ENCODE peak calls at places on chromosomes 3 and 15, in six cellular contexts. N is Karpas-422, W is thyroid gland, U is AG10803, V is A549, X is psoas muscle. M is an unnamed sample.

GRCh38 chr15:85541744-85542143 is 161.3 kb downstream of the AKAP13 start:
- DNase-seq in N (no peak), W (no peak), U (no peak), V (no peak), X (no peak), M (no peak)

GRCh38 chr3:105274958-105275357 is 91.8 kb upstream of the ALCAM start:
- DNase-seq in N (no peak), W (no peak), U (peak), V (no peak), X (no peak), M (no peak)

GRCh38 chr3:191217331-191217730 is 18.3 kb downstream of the OSTN start:
- DNase-seq in N (no peak), W (no peak), U (peak), V (no peak), X (no peak), M (no peak)

GRCh38 chr3:100810671-100811070 is 101.4 kb downstream of the TFG start:
- DNase-seq in N (no peak), W (no peak), U (peak), V (no peak), X (no peak), M (no peak)

GRCh38 chr3:72488736-72489030 is 359.6 kb downstream of the SHQ1 start:
- DNase-seq in N (no peak), W (no peak), U (peak), V (no peak), X (no peak), M (no peak)

GRCh38 chr15:28021281-28022039 is 77.7 kb downstream of the OCA2 start:
- DNase-seq in N (peak), W (peak), U (peak), V (peak), X (no peak), M (peak)

GRCh38 chr3:147099076-147099475 is 307.3 kb downstream of the ZIC4 start:
- DNase-seq in N (no peak), W (no peak), U (no peak), V (no peak), X (no peak), M (no peak)

GRCh38 chr3:176046717-176047116 is 1150.6 kb downstream of the TBL1XR1 start:
- DNase-seq in N (no peak), W (no peak), U (no peak), V (no peak), X (no peak), M (no peak)

GRCh38 chr3:71585891-71586809 is 2.6 kb upstream of the FOXP1 start:
- DNase-seq in N (peak), W (peak), U (peak), V (no peak), X (no peak), M (no peak)

GRCh38 chr15:34065941-34066340 is 26.9 kb upstream of the AVEN start:
- DNase-seq in N (no peak), W (peak), U (no peak), V (no peak), X (no peak), M (no peak)

GRCh38 chr3:159253860-159254259 is 452.0 kb downstream of the MFSD1 start:
- DNase-seq in N (no peak), W (no peak), U (no peak), V (no peak), X (no peak), M (no peak)

GRCh38 chr3:42063886-42064285 is 27.3 kb upstream of the TRAK1 start:
- DNase-seq in N (no peak), W (no peak), U (peak), V (peak), X (no peak), M (no peak)

GRCh38 chr15:92681141-92681622 is 25.6 kb upstream of the FAM174B start:
- DNase-seq in N (no peak), W (no peak), U (peak), V (no peak), X (no peak), M (no peak)

GRCh38 chr3:104564045-104564643 is 802.6 kb upstream of the ALCAM start:
- DNase-seq in N (peak), W (peak), U (peak), V (peak), X (no peak), M (peak)

GRCh38 chr15:65528461-65529060 is 1.7 kb upstream of the HACD3 start:
- DNase-seq in N (peak), W (no peak), U (no peak), V (no peak), X (no peak), M (no peak)

GRCh38 chr3:12187448-12188327 is 29.0 kb upstream of the TIMP4 start:
- DNase-seq in N (peak), W (peak), U (peak), V (no peak), X (no peak), M (no peak)

GRCh38 chr3:194500198-194500597 is 13.4 kb upstream of the ATP13A3 start:
- DNase-seq in N (no peak), W (no peak), U (no peak), V (no peak), X (no peak), M (no peak)

GRCh38 chr15:42319206-42319605 is 40.1 kb upstream of the CAPN3 start:
- DNase-seq in N (no peak), W (peak), U (no peak), V (no peak), X (no peak), M (no peak)

GRCh38 chr3:66465587-66465986 is 35.2 kb downstream of the LRIG1 start:
- DNase-seq in N (no peak), W (no peak), U (no peak), V (no peak), X (no peak), M (no peak)

GRCh38 chr3:149448331-149448831 is 26.1 kb upstream of the TM4SF4 start:
- DNase-seq in N (no peak), W (no peak), U (peak), V (no peak), X (no peak), M (no peak)

GRCh38 chr15:66129561-66129960 is 124.0 kb downstream of the MEGF11 start:
- DNase-seq in N (no peak), W (no peak), U (no peak), V (no peak), X (no peak), M (no peak)

GRCh38 chr3:156226676-156227420 is 106.5 kb downstream of the KCNAB1 start:
- DNase-seq in N (no peak), W (no peak), U (no peak), V (no peak), X (no peak), M (no peak)

GRCh38 chr3:124559650-124560405 is 170.4 kb upstream of the UMPS start:
- DNase-seq in N (peak), W (peak), U (peak), V (peak), X (peak), M (peak)

GRCh38 chr3:108806316-108806715 is 16.3 kb upstream of the TRAT1 start:
- DNase-seq in N (no peak), W (no peak), U (no peak), V (no peak), X (no peak), M (no peak)

GRCh38 chr3:124707667-124708066 is 22.6 kb upstream of the UMPS start:
- DNase-seq in N (no peak), W (no peak), U (peak), V (no peak), X (no peak), M (no peak)

GRCh38 chr3:25679166-25679565 is 14.5 kb upstream of the TOP2B start:
- DNase-seq in N (no peak), W (no peak), U (no peak), V (no peak), X (no peak), M (no peak)

GRCh38 chr3:49346797-49347251 is 7.0 kb upstream of the USP4 start:
- DNase-seq in N (no peak), W (no peak), U (peak), V (no peak), X (no peak), M (no peak)

GRCh38 chr3:33145901-33146580 is 32.2 kb downstream of the CRTAP start:
- DNase-seq in N (no peak), W (no peak), U (no peak), V (no peak), X (no peak), M (no peak)

GRCh38 chr15:75446146-75446545 is 5.3 kb downstream of the SIN3A start:
- DNase-seq in N (no peak), W (no peak), U (no peak), V (no peak), X (no peak), M (no peak)

GRCh38 chr3:194389269-194389668 is 9.8 kb downstream of the GP5 start:
- DNase-seq in N (no peak), W (no peak), U (no peak), V (no peak), X (no peak), M (no peak)

GRCh38 chr15:40006003-40006402 is 33.0 kb downstream of the SRP14 start:
- DNase-seq in N (no peak), W (no peak), U (peak), V (no peak), X (no peak), M (no peak)

GRCh38 chr3:66312039-66312438 is 91.2 kb downstream of the SLC25A26 start:
- DNase-seq in N (no peak), W (no peak), U (no peak), V (no peak), X (no peak), M (no peak)

GRCh38 chr3:152252750-152253149 is 16.0 kb upstream of the MBNL1 start:
- DNase-seq in N (no peak), W (no peak), U (no peak), V (no peak), X (no peak), M (no peak)

GRCh38 chr3:53122933-53123305 is 7.3 kb downstream of the RFT1 start:
- DNase-seq in N (no peak), W (no peak), U (no peak), V (no peak), X (no peak), M (no peak)

GRCh38 chr15:43903864-43904290 is 77.1 kb downstream of the WDR76 start:
- DNase-seq in N (peak), W (peak), U (peak), V (peak), X (no peak), M (peak)

GRCh38 chr3:187623285-187623814 is 46.8 kb downstream of the SST start:
- DNase-seq in N (no peak), W (no peak), U (no peak), V (no peak), X (no peak), M (no peak)

GRCh38 chr3:71752911-71753715 is 542 bp upstream of the GPR27 start:
- DNase-seq in N (no peak), W (no peak), U (no peak), V (no peak), X (no peak), M (peak)

GRCh38 chr3:17745894-17746293 is 3.5 kb upstream of the TBC1D5 start:
- DNase-seq in N (no peak), W (no peak), U (no peak), V (no peak), X (no peak), M (no peak)

DNA sequence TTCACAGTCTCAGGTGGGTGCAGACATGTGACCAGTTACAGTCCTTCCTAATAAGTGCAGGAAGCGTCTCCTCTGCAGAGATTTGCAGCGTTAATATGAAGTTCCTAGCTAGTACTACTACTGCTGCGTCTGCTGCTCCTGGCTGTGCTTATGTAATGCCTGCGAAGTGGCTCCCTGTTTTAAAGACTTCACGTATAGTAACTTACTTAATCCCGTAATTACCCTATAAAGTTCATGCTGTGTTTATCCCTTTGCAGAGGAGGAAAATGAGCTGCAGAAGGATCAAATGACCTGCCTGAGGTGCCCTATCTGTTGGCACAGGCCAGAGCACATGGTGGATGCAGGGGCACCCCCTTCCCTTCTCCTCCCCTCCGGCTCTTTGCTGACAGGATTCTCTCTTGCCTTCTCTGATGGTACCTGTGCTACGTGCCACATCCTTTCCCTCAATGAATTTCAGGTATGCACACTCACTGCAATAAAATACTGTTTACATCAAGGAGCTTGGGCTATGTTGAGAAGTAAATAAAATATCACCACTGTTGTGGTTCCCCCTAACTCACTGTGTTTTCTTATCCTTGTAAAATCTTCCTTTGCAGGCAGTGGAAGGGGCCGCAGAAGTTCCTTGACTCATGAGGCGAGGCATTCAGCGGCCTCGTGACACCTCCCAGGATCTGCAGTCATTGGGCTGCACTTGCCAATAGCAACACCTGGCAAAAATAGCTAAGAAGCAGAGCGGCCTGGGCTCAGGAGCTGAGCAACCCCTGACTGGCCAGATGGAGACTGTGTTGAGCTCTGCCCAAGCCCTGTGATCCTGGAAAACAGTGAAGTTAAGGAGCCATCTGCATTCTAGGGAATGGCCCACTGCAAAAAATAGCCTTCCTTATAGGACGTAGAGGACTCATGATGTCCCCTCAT is 188.9 kb upstream of the ATP10A start:
- DNase-seq in N (no peak), W (no peak), U (peak), V (no peak), X (peak), M (peak)
- H3K4me3 ChIP-seq in N (no peak), W (no peak), U (no peak), V (no peak), X (no peak), M (no peak)

DNA sequence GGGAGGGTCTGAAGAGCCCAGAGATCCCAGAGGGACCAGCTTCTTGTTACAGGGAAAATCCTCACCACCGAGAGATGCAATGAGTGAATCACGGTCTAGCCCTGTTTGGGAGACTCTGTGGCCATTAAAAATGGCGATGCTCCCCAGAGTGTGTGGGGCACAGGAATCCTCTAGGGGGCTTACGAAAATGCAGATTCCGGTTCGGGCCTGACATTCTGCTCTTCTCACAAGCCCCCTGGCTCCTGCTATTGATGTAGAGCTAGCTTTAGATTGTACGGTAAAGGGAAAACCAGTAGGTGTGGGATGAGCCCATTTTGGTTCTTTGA is 35.5 kb upstream of the EPHB3 start:
- DNase-seq in N (no peak), W (no peak), U (no peak), V (no peak), X (no peak), M (no peak)
- H3K4me3 ChIP-seq in N (no peak), W (peak), U (no peak), V (no peak), X (peak), M (peak)

DNA sequence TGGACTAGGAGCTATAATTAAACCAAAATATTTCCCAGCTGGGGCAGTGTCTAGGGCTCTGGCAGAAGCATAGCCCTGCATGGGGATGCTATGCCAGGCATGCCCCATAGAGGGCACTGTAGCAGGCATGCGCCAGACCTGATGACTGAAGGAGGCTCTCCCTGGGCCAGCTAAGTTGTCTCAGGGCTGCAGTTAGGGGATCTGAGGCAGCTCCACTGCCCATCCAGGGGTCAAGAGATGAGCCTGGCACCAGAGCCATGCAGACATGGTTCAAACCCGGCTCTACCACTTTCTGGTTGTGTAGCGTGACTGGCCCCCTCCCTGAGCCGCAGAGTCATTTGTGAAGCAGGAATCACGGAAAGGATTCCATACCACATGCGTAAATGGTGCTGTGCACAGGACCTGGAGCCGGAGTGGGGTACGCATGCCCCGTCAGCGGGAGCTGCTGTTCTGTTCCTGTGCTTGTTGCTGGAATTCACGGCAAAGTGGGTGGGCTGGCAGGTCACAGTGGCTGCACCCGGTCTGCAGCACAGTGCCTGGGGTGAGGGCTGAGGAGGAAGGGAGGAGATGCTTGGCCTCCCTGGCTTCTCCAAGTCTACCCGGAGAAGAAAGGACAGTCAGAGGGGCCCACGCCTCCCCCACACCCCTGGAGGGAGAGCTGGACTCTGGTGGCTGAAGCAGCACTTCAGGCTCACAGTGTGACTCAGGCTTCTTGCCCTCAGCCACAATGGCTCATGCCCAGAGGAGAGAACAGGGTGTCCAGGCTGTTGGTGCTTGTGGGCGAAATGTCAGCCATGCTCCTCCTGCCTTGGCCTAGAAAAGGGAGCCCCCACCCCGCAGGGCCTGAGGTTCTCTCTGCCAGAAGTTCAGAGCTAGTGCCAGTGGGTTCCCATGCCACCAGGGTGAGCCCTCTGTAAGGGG is 43.1 kb downstream of the DNASE1L3 start:
- DNase-seq in N (peak), W (peak), U (peak), V (peak), X (peak), M (peak)
- H3K4me3 ChIP-seq in N (no peak), W (no peak), U (no peak), V (no peak), X (no peak), M (no peak)

GRCh38 chr15:101521563-101521962 is 32.1 kb upstream of the PCSK6 start:
- DNase-seq in N (no peak), W (no peak), U (no peak), V (no peak), X (no peak), M (no peak)
- H3K4me3 ChIP-seq in N (no peak), W (no peak), U (no peak), V (no peak), X (no peak), M (no peak)

GRCh38 chr3:56001537-56001936 is 466.7 kb downstream of the ERC2 start:
- DNase-seq in N (no peak), W (no peak), U (no peak), V (no peak), X (no peak), M (no peak)
- H3K4me3 ChIP-seq in N (no peak), W (no peak), U (no peak), V (no peak), X (no peak), M (no peak)